ENCODE peak calls at places on chromosomes 1 and 21, in nine cellular contexts. G is NAMALWA; T is upper lobe of right lung; J is GM23248; X is dermis blood vessel endothelial cell; N is activated T-helper 1 cell treated with anti-CD3 and anti-CD28 coated beads, Interleukin-12 subunit alpha, Interleukin-12 subunit beta, Interleukin-2, Interleukin-4 antibody, amounts not matched to agents 30 ng/mL and 10 ng/mL and 1 ng/mL, durations not matched to agents 14 hours and 24 hours and 36 hours; D is neural crest cell; H is fibroblast of lung; P is foreskin melanocyte. K is an unnamed sample.

GRCh38 chr1:83765125-83765524 is 233.8 kb downstream of the TTLL7 start:
- DNase-seq in G (peak), T (no peak), J (no peak), X (no peak), N (no peak), D (no peak), H (no peak), P (no peak), K (no peak)

GRCh38 chr1:226973898-226974543 is 33.9 kb downstream of the COQ8A start:
- DNase-seq in G (no peak), T (no peak), J (peak), X (no peak), N (no peak), D (no peak), H (peak), P (no peak), K (peak)

GRCh38 chr21:22728091-22728490 is 1729.9 kb downstream of the NCAM2 start:
- DNase-seq in G (no peak), T (no peak), J (no peak), X (no peak), N (no peak), D (no peak), H (no peak), P (no peak), K (no peak)

GRCh38 chr1:175172503-175172902 is 20.1 kb downstream of the KIAA0040 start:
- DNase-seq in G (no peak), T (no peak), J (no peak), X (no peak), N (no peak), D (no peak), H (no peak), P (no peak), K (no peak)

GRCh38 chr21:18114735-18115134 is 129.9 kb upstream of the CHODL start:
- DNase-seq in G (no peak), T (no peak), J (no peak), X (no peak), N (no peak), D (no peak), H (no peak), P (no peak), K (no peak)

GRCh38 chr1:117634631-117635030 is 28.8 kb downstream of the TENT5C start:
- DNase-seq in G (no peak), T (no peak), J (no peak), X (no peak), N (no peak), D (no peak), H (no peak), P (no peak), K (no peak)

GRCh38 chr1:27581823-27582243 is 22.1 kb downstream of the AHDC1 start:
- DNase-seq in G (no peak), T (no peak), J (no peak), X (no peak), N (no peak), D (no peak), H (no peak), P (no peak), K (no peak)

GRCh38 chr1:226512076-226512728 is 36.4 kb upstream of the STUM start:
- DNase-seq in G (no peak), T (no peak), J (no peak), X (no peak), N (no peak), D (no peak), H (no peak), P (no peak), K (no peak)

GRCh38 chr1:202192770-202193613 is 607 bp upstream of the LGR6 start:
- DNase-seq in G (peak), T (peak), J (peak), X (peak), N (peak), D (peak), H (peak), P (no peak), K (peak)

GRCh38 chr1:242754061-242754648 is 229.7 kb upstream of the PLD5 start:
- DNase-seq in G (no peak), T (no peak), J (no peak), X (no peak), N (no peak), D (no peak), H (no peak), P (no peak), K (no peak)

GRCh38 chr1:153386500-153386901 is 4.4 kb downstream of the S100A8 start:
- DNase-seq in G (no peak), T (no peak), J (no peak), X (no peak), N (no peak), D (no peak), H (no peak), P (no peak), K (no peak)

GRCh38 chr1:5906116-5906515 is 86.1 kb downstream of the NPHP4 start:
- DNase-seq in G (no peak), T (no peak), J (no peak), X (no peak), N (no peak), D (no peak), H (no peak), P (no peak), K (no peak)

GRCh38 chr21:46424621-46425020 is 34.1 kb upstream of the DIP2A start:
- DNase-seq in G (no peak), T (no peak), J (no peak), X (no peak), N (no peak), D (no peak), H (no peak), P (no peak), K (no peak)

GRCh38 chr1:85494957-85495266 is 30.0 kb upstream of the DDAH1 start:
- DNase-seq in G (no peak), T (no peak), J (peak), X (peak), N (no peak), D (no peak), H (peak), P (no peak), K (peak)

GRCh38 chr1:55257958-55258357 is 42.8 kb upstream of the USP24 start:
- DNase-seq in G (peak), T (no peak), J (no peak), X (no peak), N (peak), D (no peak), H (peak), P (no peak), K (no peak)

GRCh38 chr1:173195596-173196088 is 11.5 kb downstream of the TNFSF4 start:
- DNase-seq in G (peak), T (peak), J (no peak), X (no peak), N (no peak), D (no peak), H (no peak), P (no peak), K (no peak)

GRCh38 chr1:193070942-193071341 is 11.5 kb downstream of the RO60 start:
- DNase-seq in G (no peak), T (no peak), J (no peak), X (peak), N (no peak), D (no peak), H (no peak), P (no peak), K (no peak)

K was measured in uterus.